ENCODE peak calls at places on chromosome 18, in ten cellular contexts. A, V, C, E, D, X, Y, U, N and R are unnamed samples.

GRCh38 chr18:5294113-5294617 is 1.4 kb downstream of the ZBTB14 start:
- DNase-seq in V (no peak), X (no peak), N (peak), C (no peak), U (peak), E (peak), D (no peak), Y (no peak), A (peak), R (no peak)

GRCh38 chr18:57959278-57959677 is 84.7 kb upstream of the NEDD4L start:
- DNase-seq in E (no peak), U (peak), V (peak), A (peak), N (peak), D (peak), C (no peak), Y (peak), X (no peak), R (no peak)

GRCh38 chr18:13578400-13578799 is 148.0 kb downstream of the FAM210A start:
- DNase-seq in A (no peak), C (no peak), X (peak), E (no peak), D (no peak), Y (no peak), N (peak), V (no peak), U (no peak), R (no peak)

GRCh38 chr18:33839452-33840225 is 261.6 kb downstream of the ASXL3 start:
- DNase-seq in D (peak), Y (peak), X (no peak), E (no peak), N (peak), C (peak), V (peak), A (peak), U (peak), R (no peak)

GRCh38 chr18:50629148-50629631 is 69.3 kb downstream of the MAPK4 start:
- DNase-seq in E (no peak), D (no peak), Y (no peak), V (no peak), X (no peak), C (no peak), N (no peak), A (no peak), U (no peak), R (no peak)

GRCh38 chr18:49664086-49664890 is 102.4 kb downstream of the LIPG start:
- DNase-seq in U (no peak), A (no peak), C (no peak), X (no peak), V (no peak), E (peak), Y (no peak), D (peak), N (no peak), R (no peak)

GRCh38 chr18:41579185-41579584 is 375.8 kb upstream of the PIK3C3 start:
- DNase-seq in Y (peak), N (no peak), D (no peak), V (no peak), A (no peak), U (no peak), X (no peak), E (no peak), C (no peak), R (no peak)

GRCh38 chr18:63314062-63314790 is 5.3 kb downstream of the BCL2 start:
- DNase-seq in N (no peak), U (no peak), E (no peak), X (no peak), V (no peak), C (no peak), D (no peak), A (no peak), Y (no peak), R (no peak)

GRCh38 chr18:70452501-70452900 is 163.7 kb downstream of the SOCS6 start:
- DNase-seq in E (no peak), C (no peak), V (no peak), A (no peak), N (no peak), Y (no peak), U (no peak), D (peak), X (no peak), R (no peak)

GRCh38 chr18:61432590-61432989 is 99.4 kb downstream of the CDH20 start:
- DNase-seq in N (no peak), X (no peak), Y (no peak), C (no peak), V (no peak), E (no peak), D (no peak), U (no peak), A (no peak), R (no peak)

GRCh38 chr18:61435064-61435652 is 101.9 kb downstream of the CDH20 start:
- DNase-seq in U (peak), X (no peak), V (peak), N (peak), C (no peak), A (peak), D (peak), E (no peak), Y (peak), R (no peak)
- TF ChIP-seq CTCF in U (peak), X (no peak), V (peak), N (peak), C (peak), A (peak), D (peak), E (no peak), Y (peak), R (peak)

DNA sequence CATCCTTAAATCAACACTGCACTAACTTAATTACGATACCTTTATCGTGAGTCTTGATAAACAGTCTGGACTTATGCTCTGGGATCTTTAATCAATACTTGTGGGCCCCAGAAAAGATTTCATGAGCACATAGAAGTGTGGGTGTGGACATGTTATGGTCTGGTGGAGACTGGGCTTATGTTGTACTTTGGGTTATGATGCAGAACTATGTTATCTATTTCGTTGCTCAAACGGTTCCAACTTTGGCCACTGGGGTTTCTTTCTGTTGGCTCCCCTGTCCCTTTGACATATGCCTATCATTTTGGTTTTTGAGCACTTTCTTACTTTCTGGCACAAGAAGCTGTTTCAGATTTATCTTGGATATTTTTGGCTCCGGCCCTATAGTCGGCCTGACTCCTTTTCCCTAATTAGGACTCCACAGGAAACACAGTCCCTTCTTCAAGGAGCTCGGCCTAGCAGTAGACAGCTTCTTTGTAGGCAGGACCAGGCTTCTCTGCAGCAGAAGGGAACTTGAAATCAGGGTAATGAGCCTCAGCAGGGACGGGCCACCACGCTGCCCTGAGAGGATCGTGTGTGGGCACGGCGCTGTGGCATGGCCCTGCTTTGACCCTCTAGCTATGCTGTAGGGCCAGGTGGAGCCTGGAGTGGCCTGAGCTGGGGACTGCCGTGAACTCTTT is 54.6 kb upstream of the TXNDC2 start:
- DNase-seq in E (no peak), Y (no peak), X (no peak), U (no peak), V (no peak), A (no peak), C (no peak), D (no peak), N (no peak), R (no peak)
- TF ChIP-seq CTCF in E (no peak), Y (peak), X (no peak), U (peak), V (no peak), A (no peak), C (peak), D (no peak), N (peak), R (no peak)

GRCh38 chr18:76922107-76922506 is 99.8 kb downstream of the ZNF236 start:
- DNase-seq in Y (peak), A (peak), U (peak), V (peak), C (peak), N (peak), X (no peak), E (no peak), D (peak), R (no peak)
- TF ChIP-seq CTCF in Y (peak), A (no peak), U (peak), V (peak), C (peak), N (peak), X (no peak), E (no peak), D (peak), R (peak)

GRCh38 chr18:79068946-79069791 is at the start of gene ATP9B:
- DNase-seq in Y (peak), V (peak), N (peak), D (peak), A (peak), U (peak), C (peak), X (peak), E (peak), R (peak)
- TF ChIP-seq CTCF in Y (no peak), V (no peak), N (no peak), D (no peak), A (no peak), U (no peak), C (peak), X (no peak), E (no peak), R (no peak)

GRCh38 chr18:52995875-52996274 is 655.9 kb downstream of the DCC start:
- DNase-seq in X (no peak), Y (no peak), U (no peak), N (no peak), A (no peak), V (no peak), E (no peak), D (no peak), C (no peak), R (no peak)

GRCh38 chr18:53004798-53005197 is 664.8 kb downstream of the DCC start:
- DNase-seq in N (peak), A (no peak), C (no peak), V (no peak), U (no peak), E (no peak), D (peak), Y (peak), X (no peak), R (no peak)

GRCh38 chr18:52999633-53000032 is 659.6 kb downstream of the DCC start:
- DNase-seq in E (no peak), D (peak), C (no peak), X (no peak), A (no peak), U (no peak), N (no peak), Y (no peak), V (no peak), R (no peak)
- TF ChIP-seq CTCF in E (no peak), D (no peak), C (no peak), X (no peak), A (no peak), U (no peak), N (no peak), Y (no peak), V (no peak), R (no peak)